ENCODE peak calls at places on chromosomes 5 and 9, in six cellular contexts. One of them, this sample, is unnamed.

GRCh38 chr9:137301086-137301947 is 754 bp downstream of the NRARP start:
- DNase-seq in AG04449: no peak
- DNase-seq in body of pancreas: peak
- DNase-seq in mammary epithelial cell: peak
- DNase-seq in colonic mucosa: peak
- DNase-seq in uterus: no peak
- DNase-seq in this sample: no peak

GRCh38 chr9:33187519-33188218 is 20.5 kb upstream of the B4GALT1 start:
- DNase-seq in AG04449: no peak
- DNase-seq in body of pancreas: no peak
- DNase-seq in mammary epithelial cell: no peak
- DNase-seq in colonic mucosa: peak
- DNase-seq in uterus: peak
- DNase-seq in this sample: no peak

GRCh38 chr9:138009456-138010273 is 132.1 kb downstream of the CACNA1B start:
- DNase-seq in AG04449: no peak
- DNase-seq in body of pancreas: no peak
- DNase-seq in mammary epithelial cell: no peak
- DNase-seq in colonic mucosa: no peak
- DNase-seq in uterus: no peak
- DNase-seq in this sample: no peak

GRCh38 chr5:67289763-67290521 is 93.3 kb upstream of the CD180 start:
- DNase-seq in AG04449: no peak
- DNase-seq in body of pancreas: no peak
- DNase-seq in mammary epithelial cell: no peak
- DNase-seq in colonic mucosa: no peak
- DNase-seq in uterus: peak
- DNase-seq in this sample: no peak

GRCh38 chr5:132751444-132751843 is 4.2 kb downstream of the CCNI2 start:
- DNase-seq in AG04449: no peak
- DNase-seq in body of pancreas: no peak
- DNase-seq in mammary epithelial cell: peak
- DNase-seq in colonic mucosa: no peak
- DNase-seq in uterus: no peak
- DNase-seq in this sample: no peak

GRCh38 chr5:9437741-9438240 is 108.1 kb downstream of the SEMA5A start:
- DNase-seq in AG04449: peak
- DNase-seq in body of pancreas: no peak
- DNase-seq in mammary epithelial cell: peak
- DNase-seq in colonic mucosa: no peak
- DNase-seq in uterus: peak
- DNase-seq in this sample: no peak

GRCh38 chr9:120625222-120625621 is 45.3 kb upstream of the CDK5RAP2 start:
- DNase-seq in AG04449: no peak
- DNase-seq in body of pancreas: no peak
- DNase-seq in mammary epithelial cell: no peak
- DNase-seq in colonic mucosa: no peak
- DNase-seq in uterus: no peak
- DNase-seq in this sample: no peak

GRCh38 chr5:38468978-38469706 is 87.3 kb downstream of the LIFR start:
- DNase-seq in AG04449: no peak
- DNase-seq in body of pancreas: peak
- DNase-seq in mammary epithelial cell: no peak
- DNase-seq in colonic mucosa: no peak
- DNase-seq in uterus: peak
- DNase-seq in this sample: no peak

GRCh38 chr5:15904894-15905805 is 274.4 kb downstream of the MARCHF11 start:
- DNase-seq in AG04449: no peak
- DNase-seq in body of pancreas: no peak
- DNase-seq in mammary epithelial cell: no peak
- DNase-seq in colonic mucosa: no peak
- DNase-seq in uterus: no peak
- DNase-seq in this sample: no peak

GRCh38 chr5:179128041-179128365 is 67.8 kb downstream of the ZNF354C start:
- DNase-seq in AG04449: no peak
- DNase-seq in body of pancreas: no peak
- DNase-seq in mammary epithelial cell: no peak
- DNase-seq in colonic mucosa: no peak
- DNase-seq in uterus: no peak
- DNase-seq in this sample: no peak

GRCh38 chr5:96743805-96744559 is 63.8 kb downstream of the ERAP1 start:
- DNase-seq in AG04449: no peak
- DNase-seq in body of pancreas: no peak
- DNase-seq in mammary epithelial cell: no peak
- DNase-seq in colonic mucosa: no peak
- DNase-seq in uterus: no peak
- DNase-seq in this sample: no peak

GRCh38 chr5:99763021-99763814 is 772.0 kb upstream of the FAM174A start:
- DNase-seq in AG04449: no peak
- DNase-seq in body of pancreas: no peak
- DNase-seq in mammary epithelial cell: no peak
- DNase-seq in colonic mucosa: no peak
- DNase-seq in uterus: no peak
- DNase-seq in this sample: no peak

GRCh38 chr5:139895046-139895445 is 99.4 kb downstream of the PSD2 start:
- DNase-seq in AG04449: no peak
- DNase-seq in body of pancreas: no peak
- DNase-seq in mammary epithelial cell: no peak
- DNase-seq in colonic mucosa: no peak
- DNase-seq in uterus: no peak
- DNase-seq in this sample: no peak

GRCh38 chr5:178589180-178590140 is 733 bp downstream of the COL23A1 start:
- DNase-seq in AG04449: no peak
- DNase-seq in body of pancreas: no peak
- DNase-seq in mammary epithelial cell: peak
- DNase-seq in colonic mucosa: no peak
- DNase-seq in uterus: no peak
- DNase-seq in this sample: no peak

GRCh38 chr5:150469718-150470470 is 20.4 kb upstream of the RPS14 start:
- DNase-seq in AG04449: peak
- DNase-seq in body of pancreas: no peak
- DNase-seq in mammary epithelial cell: peak
- DNase-seq in colonic mucosa: no peak
- DNase-seq in uterus: no peak
- DNase-seq in this sample: peak

GRCh38 chr5:84634256-84634655 is 249.6 kb upstream of the EDIL3 start:
- DNase-seq in AG04449: no peak
- DNase-seq in body of pancreas: no peak
- DNase-seq in mammary epithelial cell: peak
- DNase-seq in colonic mucosa: no peak
- DNase-seq in uterus: no peak
- DNase-seq in this sample: no peak

DNA sequence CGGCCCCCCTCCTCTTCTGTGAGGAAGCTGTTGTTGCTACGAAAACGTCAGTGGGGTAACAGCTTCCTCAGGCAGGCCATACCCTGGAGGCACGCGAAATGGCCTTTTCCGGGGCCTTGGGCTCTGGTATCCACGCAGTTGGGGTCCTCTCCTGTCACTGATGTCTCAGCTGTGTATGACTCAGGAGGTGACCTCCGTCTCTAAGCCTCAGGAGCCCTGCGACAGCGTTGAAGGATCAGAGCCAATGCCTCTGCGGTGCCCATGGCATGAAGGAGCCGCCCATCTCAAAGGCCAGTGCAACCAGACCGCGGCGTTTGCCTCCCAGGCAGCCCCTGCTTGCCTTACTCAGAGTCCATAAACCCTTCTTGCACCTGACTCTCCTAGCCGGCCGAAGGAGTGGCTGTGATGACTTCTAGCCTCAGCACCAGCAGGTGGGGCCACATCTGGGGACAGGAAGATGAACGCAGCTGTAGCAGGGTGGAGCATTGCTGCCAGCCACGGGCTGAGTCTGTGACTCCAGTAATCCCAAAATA is 1.0 kb upstream of the MXD3 start:
- DNase-seq in AG04449: no peak
- DNase-seq in body of pancreas: peak
- DNase-seq in mammary epithelial cell: no peak
- DNase-seq in colonic mucosa: peak
- DNase-seq in uterus: no peak
- DNase-seq in this sample: no peak
- TF ChIP-seq CTCF in AG04449: no peak
- TF ChIP-seq CTCF in body of pancreas: no peak
- TF ChIP-seq CTCF in mammary epithelial cell: no peak
- TF ChIP-seq CTCF in colonic mucosa: no peak
- TF ChIP-seq CTCF in uterus: no peak
- TF ChIP-seq CTCF in this sample: peak

DNA sequence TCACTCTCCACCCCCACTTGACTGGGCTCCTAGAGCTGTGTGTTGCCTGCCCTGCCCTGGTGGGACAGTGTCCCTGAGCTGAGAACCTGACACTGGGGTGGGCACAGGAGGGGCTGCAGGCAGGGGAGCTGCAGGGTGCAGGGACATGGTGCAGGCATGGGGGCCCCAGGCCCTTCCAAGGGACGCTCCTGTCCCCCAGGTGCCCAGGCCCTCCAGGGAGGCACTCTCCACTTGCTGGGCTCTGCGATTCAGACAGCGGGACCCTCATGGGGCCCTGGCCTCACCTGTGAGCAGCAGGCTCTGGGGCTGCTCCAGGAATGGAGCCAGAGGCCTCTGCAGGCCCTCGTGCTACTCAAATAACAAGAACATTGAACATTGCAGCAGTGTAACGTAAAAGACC is 89.4 kb downstream of the BARX1 start:
- DNase-seq in AG04449: no peak
- DNase-seq in body of pancreas: no peak
- DNase-seq in mammary epithelial cell: no peak
- DNase-seq in colonic mucosa: no peak
- DNase-seq in uterus: no peak
- DNase-seq in this sample: no peak
- H3K4me3 ChIP-seq in AG04449: no peak
- H3K4me3 ChIP-seq in body of pancreas: no peak
- H3K4me3 ChIP-seq in mammary epithelial cell: no peak
- H3K4me3 ChIP-seq in colonic mucosa: no peak
- H3K4me3 ChIP-seq in uterus: no peak
- H3K4me3 ChIP-seq in this sample: no peak

DNA sequence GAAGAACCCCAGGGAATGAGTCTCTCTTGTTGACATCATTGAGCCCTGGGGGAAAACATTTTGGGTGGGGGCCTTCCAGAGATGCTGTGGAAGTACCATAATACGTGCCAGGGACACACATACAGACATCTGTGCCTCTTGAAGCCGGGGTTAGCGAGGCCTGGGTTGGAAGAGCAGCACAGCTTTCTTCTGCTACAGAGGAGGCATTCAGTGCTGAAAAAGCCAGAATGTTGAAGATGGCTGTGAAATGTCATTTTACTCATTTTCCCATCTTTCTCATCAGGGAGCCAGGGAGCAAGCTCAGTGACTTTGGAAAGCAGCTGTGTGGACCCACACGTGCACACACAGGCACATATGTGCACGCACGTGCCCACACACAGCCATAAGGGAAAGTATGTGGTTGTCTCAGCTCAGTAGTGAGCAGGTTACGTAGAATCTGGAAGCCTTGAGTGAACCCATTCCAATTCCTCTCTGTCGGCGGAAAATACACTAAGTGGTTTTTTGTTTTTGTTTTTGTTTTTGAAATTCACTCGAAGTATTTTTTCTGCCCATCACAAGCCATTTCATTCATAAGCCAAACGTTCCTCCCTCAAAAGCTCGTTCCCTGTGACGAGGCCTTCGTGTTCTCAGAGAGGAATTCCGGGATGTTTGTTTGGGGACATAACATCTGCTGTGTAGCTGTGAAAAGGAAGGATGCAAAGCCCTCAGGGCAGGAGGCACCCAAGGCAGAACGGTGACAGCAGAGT is 29.2 kb upstream of the ANKRD33B start:
- DNase-seq in AG04449: no peak
- DNase-seq in body of pancreas: no peak
- DNase-seq in mammary epithelial cell: no peak
- DNase-seq in colonic mucosa: no peak
- DNase-seq in uterus: no peak
- DNase-seq in this sample: no peak
- TF ChIP-seq CTCF in AG04449: no peak
- TF ChIP-seq CTCF in body of pancreas: no peak
- TF ChIP-seq CTCF in mammary epithelial cell: no peak
- TF ChIP-seq CTCF in colonic mucosa: no peak
- TF ChIP-seq CTCF in uterus: no peak
- TF ChIP-seq CTCF in this sample: no peak

GRCh38 chr9:109101810-109102209 is 17.9 kb downstream of the TMEM245 start:
- DNase-seq in AG04449: no peak
- DNase-seq in body of pancreas: peak
- DNase-seq in mammary epithelial cell: peak
- DNase-seq in colonic mucosa: no peak
- DNase-seq in uterus: no peak
- DNase-seq in this sample: no peak
- H3K4me3 ChIP-seq in AG04449: no peak
- H3K4me3 ChIP-seq in body of pancreas: no peak
- H3K4me3 ChIP-seq in mammary epithelial cell: no peak
- H3K4me3 ChIP-seq in colonic mucosa: no peak
- H3K4me3 ChIP-seq in uterus: no peak
- H3K4me3 ChIP-seq in this sample: no peak

GRCh38 chr9:124854822-124855221 is 1.6 kb downstream of the WDR38 start:
- DNase-seq in AG04449: no peak
- DNase-seq in body of pancreas: no peak
- DNase-seq in mammary epithelial cell: no peak
- DNase-seq in colonic mucosa: no peak
- DNase-seq in uterus: no peak
- DNase-seq in this sample: no peak

GRCh38 chr9:124854161-124854560 is 901 bp downstream of the WDR38 start:
- DNase-seq in AG04449: no peak
- DNase-seq in body of pancreas: no peak
- DNase-seq in mammary epithelial cell: no peak
- DNase-seq in colonic mucosa: no peak
- DNase-seq in uterus: no peak
- DNase-seq in this sample: no peak

GRCh38 chr9:124857533-124858162 is 4.1 kb downstream of the RPL35 start:
- DNase-seq in AG04449: no peak
- DNase-seq in body of pancreas: no peak
- DNase-seq in mammary epithelial cell: no peak
- DNase-seq in colonic mucosa: no peak
- DNase-seq in uterus: no peak
- DNase-seq in this sample: no peak

GRCh38 chr9:124855566-124855943 is 2.3 kb downstream of the WDR38 start:
- DNase-seq in AG04449: no peak
- DNase-seq in body of pancreas: no peak
- DNase-seq in mammary epithelial cell: no peak
- DNase-seq in colonic mucosa: no peak
- DNase-seq in uterus: no peak
- DNase-seq in this sample: no peak

DNA sequence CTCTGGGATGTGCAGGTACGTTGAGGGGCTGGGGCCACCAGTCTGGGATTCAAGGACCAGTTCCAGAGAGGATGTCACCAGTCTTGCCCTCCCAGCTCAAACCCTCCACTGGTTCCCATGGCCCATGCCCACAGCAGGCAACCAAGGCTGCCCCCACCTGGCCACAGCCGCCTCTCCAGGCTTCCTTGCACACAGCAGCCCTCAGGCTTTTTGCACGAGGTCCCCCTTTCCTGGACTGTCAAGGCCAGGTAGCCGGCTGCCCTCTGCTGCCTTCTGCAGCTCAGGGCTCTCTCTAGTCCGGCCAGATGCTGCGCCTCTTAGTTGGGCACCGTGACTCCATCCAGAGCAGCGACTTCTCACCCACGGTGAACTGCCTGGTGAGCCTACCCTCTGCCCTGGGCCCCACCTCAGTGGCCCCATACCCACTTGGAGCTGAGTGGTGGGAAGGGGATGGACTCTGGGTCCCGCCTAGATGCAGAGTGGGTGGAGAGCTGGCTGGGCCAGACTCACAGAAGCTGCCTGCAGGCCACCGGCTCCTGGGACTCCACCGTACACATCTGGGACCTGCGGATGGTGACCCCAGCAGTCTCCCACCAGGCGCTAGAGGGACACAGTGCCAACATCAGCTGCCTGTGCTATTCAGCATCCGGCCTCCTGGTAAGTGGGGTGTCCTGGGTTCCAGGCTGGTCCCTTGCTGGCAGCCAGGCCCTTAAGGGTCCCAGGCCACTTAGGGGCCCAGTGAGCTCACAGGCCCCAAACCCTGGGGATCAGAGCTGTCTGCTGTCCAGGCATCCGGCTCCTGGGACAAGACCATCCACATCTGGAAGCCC is 2.9 kb downstream of the WDR38 start:
- DNase-seq in AG04449: no peak
- DNase-seq in body of pancreas: no peak
- DNase-seq in mammary epithelial cell: peak
- DNase-seq in colonic mucosa: no peak
- DNase-seq in uterus: no peak
- DNase-seq in this sample: no peak
- TF ChIP-seq CTCF in AG04449: peak
- TF ChIP-seq CTCF in body of pancreas: peak
- TF ChIP-seq CTCF in mammary epithelial cell: peak
- TF ChIP-seq CTCF in colonic mucosa: no peak
- TF ChIP-seq CTCF in uterus: no peak
- TF ChIP-seq CTCF in this sample: peak

This sample was measured in epithelial cell of proximal tubule.